ENCODE peak calls at places on chromosomes 16 and 17, in seven cellular contexts. B is hypothalamus, Z is choroid plexus epithelial cell, R is AML-193, T is heart right ventricle, I is PC-9, C is uterus. M is an unnamed sample.

GRCh38 chr17:79437081-79437480 is 173.8 kb downstream of the RBFOX3 start:
- DNase-seq in B (no peak), Z (no peak), R (no peak), T (no peak), I (no peak), C (no peak), M (no peak)

GRCh38 chr17:17104494-17104893 is 62.2 kb downstream of the MPRIP start:
- DNase-seq in B (peak), Z (no peak), R (no peak), T (no peak), I (no peak), C (no peak), M (no peak)

GRCh38 chr16:82016964-82017363 is 5.7 kb upstream of the SDR42E1 start:
- DNase-seq in B (no peak), Z (peak), R (no peak), T (no peak), I (no peak), C (no peak), M (no peak)

GRCh38 chr17:78357177-78357586 is 2.7 kb downstream of the SOCS3 start:
- DNase-seq in B (peak), Z (peak), R (no peak), T (no peak), I (no peak), C (no peak), M (no peak)

GRCh38 chr17:2337811-2338657 is 733 bp downstream of the SGSM2 start:
- DNase-seq in B (peak), Z (peak), R (no peak), T (peak), I (peak), C (peak), M (peak)

GRCh38 chr17:82304826-82305726 is 12.3 kb downstream of the CD7 start:
- DNase-seq in B (no peak), Z (no peak), R (no peak), T (no peak), I (no peak), C (no peak), M (peak)

GRCh38 chr16:57316390-57317017 is 32.0 kb upstream of the PLLP start:
- DNase-seq in B (no peak), Z (peak), R (no peak), T (peak), I (no peak), C (peak), M (no peak)

GRCh38 chr17:4142107-4142900 is 526 bp downstream of the ZZEF1 start:
- DNase-seq in B (no peak), Z (peak), R (no peak), T (peak), I (no peak), C (peak), M (no peak)

GRCh38 chr17:39705786-39706348 is 6.0 kb downstream of the ERBB2 start:
- DNase-seq in B (no peak), Z (no peak), R (no peak), T (peak), I (peak), C (no peak), M (no peak)

GRCh38 chr17:2171725-2172446 is 117.0 kb downstream of the HIC1 start:
- DNase-seq in B (peak), Z (peak), R (no peak), T (peak), I (no peak), C (peak), M (no peak)

GRCh38 chr16:80993293-80993691 is 13.4 kb downstream of the CMC2 start:
- DNase-seq in B (no peak), Z (peak), R (no peak), T (no peak), I (peak), C (no peak), M (no peak)

M was measured in naive thymus-derived CD8-positive, alpha-beta T cell.